ENCODE peak calls at places on chromosomes 11 and 22, in four cellular contexts. J is mesendoderm, X is H1, A is IMR-90. B is an unnamed sample.

GRCh38 chr22:37239336-37240239 is 4.5 kb downstream of the RAC2 start:
- DNase-seq in A (no peak), X (no peak), J (no peak), B (no peak)

GRCh38 chr22:29940526-29940925 is 57.6 kb downstream of the MTMR3 start:
- DNase-seq in J (no peak), X (no peak), A (no peak), B (no peak)

GRCh38 chr11:31690516-31690915 is 120.6 kb downstream of the PAX6 start:
- DNase-seq in A (no peak), J (no peak), X (no peak), B (no peak)

GRCh38 chr11:104876324-104876723 is 21.9 kb downstream of the CASP12 start:
- DNase-seq in J (no peak), X (no peak), A (no peak), B (no peak)

GRCh38 chr11:68342459-68343158 is 30.2 kb downstream of the LRP5 start:
- DNase-seq in X (peak; percentile 79), J (peak; percentile 90), A (no peak), B (peak; percentile 79)

GRCh38 chr11:48150213-48150612 is 66.4 kb upstream of the OR4B1 start:
- DNase-seq in X (no peak), J (no peak), A (peak; percentile 63), B (no peak)

GRCh38 chr22:41770715-41771452 is 29.6 kb upstream of the CCDC134 start:
- DNase-seq in A (no peak), X (no peak), J (no peak), B (no peak)

GRCh38 chr11:65379698-65380459 is 2.6 kb downstream of the SLC25A45 start:
- DNase-seq in J (no peak), A (no peak), X (no peak), B (no peak)

GRCh38 chr11:1153105-1153950 is 4.4 kb upstream of the MUC5AC start:
- DNase-seq in X (no peak), A (no peak), J (no peak), B (peak; percentile 27)

GRCh38 chr22:30485362-30485988 is 13.7 kb upstream of the SEC14L3 start:
- DNase-seq in X (peak; percentile 92), A (peak; percentile 33), J (peak; percentile 61), B (peak; percentile 82)

GRCh38 chr11:9150944-9151343 is 59.5 kb upstream of the SCUBE2 start:
- DNase-seq in X (no peak), J (no peak), A (peak; percentile 39), B (no peak)

GRCh38 chr11:110837535-110838127 is 125.4 kb upstream of the ARHGAP20 start:
- DNase-seq in A (no peak), J (no peak), X (no peak), B (no peak)

GRCh38 chr11:108530426-108530825 is 32.2 kb upstream of the POGLUT3 start:
- DNase-seq in A (no peak), X (no peak), J (no peak), B (no peak)

GRCh38 chr11:82872377-82873150 is 27.7 kb downstream of the PRCP start:
- DNase-seq in A (no peak), X (no peak), J (peak; percentile 16), B (no peak)

GRCh38 chr22:19810381-19811141 is 44.1 kb downstream of the GNB1L start:
- DNase-seq in X (no peak), A (peak; percentile 81), J (peak; percentile 21), B (peak; percentile 32)

GRCh38 chr22:27990879-27991278 is 71.8 kb upstream of the PITPNB start:
- DNase-seq in X (peak; percentile 83), A (peak; percentile 8), J (peak; percentile 92), B (peak; percentile 89)

GRCh38 chr11:120511804-120512726 is 517 bp downstream of the GRIK4 start:
- DNase-seq in A (no peak), J (no peak), X (no peak), B (no peak)

GRCh38 chr11:33737362-33737821 is 1.2 kb upstream of the CD59 start:
- DNase-seq in J (no peak), A (no peak), X (no peak), B (no peak)

GRCh38 chr11:13120691-13121090 is 111.6 kb downstream of the RASSF10 start:
- DNase-seq in X (no peak), A (peak; percentile 86), J (no peak), B (no peak)

GRCh38 chr22:31695423-31695822 is 33.4 kb upstream of the PISD start:
- DNase-seq in J (peak; percentile 27), X (no peak), A (no peak), B (no peak)

GRCh38 chr22:46582281-46582811 is 37.8 kb upstream of the GRAMD4 start:
- DNase-seq in J (no peak), A (no peak), X (no peak), B (peak; percentile 23)

GRCh38 chr11:88175004-88175706 is at the start of gene RAB38:
- DNase-seq in J (peak; percentile 74), X (peak; percentile 81), A (peak; percentile 21), B (peak; percentile 91)

GRCh38 chr22:35629406-35630234 is 12.5 kb upstream of the MB start:
- DNase-seq in A (peak; percentile 98), X (no peak), J (peak; percentile 97), B (peak; percentile 57)

GRCh38 chr11:126528075-126528474 is 172.6 kb downstream of the ST3GAL4 start:
- DNase-seq in J (no peak), X (no peak), A (no peak), B (no peak)

GRCh38 chr22:44276706-44277403 is 35.9 kb downstream of the SHISAL1 start:
- DNase-seq in X (no peak), A (no peak), J (no peak), B (no peak)
- H4K5ac ChIP-seq in X (no peak overlapping the region), A (no peak overlapping the region), J (no peak overlapping the region), B (no peak overlapping the region)

DNA sequence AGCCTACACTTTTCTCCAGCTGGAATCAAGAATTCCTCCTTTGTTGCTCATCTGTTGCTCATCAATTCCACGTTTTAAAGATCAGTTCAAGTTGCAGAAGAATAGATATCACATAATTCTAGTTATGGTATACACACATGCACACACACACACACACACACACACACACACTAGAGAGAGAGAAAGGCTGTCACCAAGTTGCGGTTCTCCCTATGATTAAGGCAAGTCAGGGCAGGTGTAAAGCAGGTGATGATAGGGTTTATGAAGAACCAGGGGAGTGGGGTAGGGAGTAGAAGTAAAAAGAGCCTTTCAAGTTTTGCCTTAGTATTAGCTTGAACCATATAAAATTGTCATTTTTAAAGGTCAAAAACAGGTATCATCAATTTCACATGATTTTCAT is 31.7 kb upstream of the TMPRSS4 start:
- DNase-seq in J (no peak), A (no peak), X (no peak), B (no peak)
- H4K5ac ChIP-seq in J (no peak overlapping the region), A (no peak overlapping the region), X (no peak overlapping the region), B (no peak overlapping the region)

DNA sequence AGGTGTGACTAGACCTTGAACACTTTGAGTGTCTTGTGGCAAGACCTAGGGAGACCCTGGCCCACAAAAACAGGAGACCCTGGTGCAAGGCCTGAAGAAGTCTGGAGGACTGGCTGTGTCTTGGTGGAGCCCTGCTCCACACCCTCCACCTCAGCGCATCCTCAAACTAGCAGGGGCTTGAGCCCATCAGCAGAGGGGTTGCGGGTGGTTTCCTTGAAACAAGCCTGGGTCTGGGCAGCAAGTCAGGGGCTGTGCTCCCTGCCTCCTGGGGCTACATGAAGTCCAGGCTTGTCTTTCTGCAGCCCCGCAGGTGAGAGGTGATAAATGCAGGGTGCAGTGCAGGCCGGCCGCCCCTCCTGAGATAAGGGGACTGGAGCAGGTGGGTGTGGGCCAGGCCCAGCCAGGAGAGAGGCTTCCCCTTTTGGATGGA is 2.9 kb downstream of the CDKN1C start:
- DNase-seq in J (no peak), X (no peak), A (no peak), B (no peak)
- H4K5ac ChIP-seq in J (no peak overlapping the region), X (no peak overlapping the region), A (no peak overlapping the region), B (no peak overlapping the region)

DNA sequence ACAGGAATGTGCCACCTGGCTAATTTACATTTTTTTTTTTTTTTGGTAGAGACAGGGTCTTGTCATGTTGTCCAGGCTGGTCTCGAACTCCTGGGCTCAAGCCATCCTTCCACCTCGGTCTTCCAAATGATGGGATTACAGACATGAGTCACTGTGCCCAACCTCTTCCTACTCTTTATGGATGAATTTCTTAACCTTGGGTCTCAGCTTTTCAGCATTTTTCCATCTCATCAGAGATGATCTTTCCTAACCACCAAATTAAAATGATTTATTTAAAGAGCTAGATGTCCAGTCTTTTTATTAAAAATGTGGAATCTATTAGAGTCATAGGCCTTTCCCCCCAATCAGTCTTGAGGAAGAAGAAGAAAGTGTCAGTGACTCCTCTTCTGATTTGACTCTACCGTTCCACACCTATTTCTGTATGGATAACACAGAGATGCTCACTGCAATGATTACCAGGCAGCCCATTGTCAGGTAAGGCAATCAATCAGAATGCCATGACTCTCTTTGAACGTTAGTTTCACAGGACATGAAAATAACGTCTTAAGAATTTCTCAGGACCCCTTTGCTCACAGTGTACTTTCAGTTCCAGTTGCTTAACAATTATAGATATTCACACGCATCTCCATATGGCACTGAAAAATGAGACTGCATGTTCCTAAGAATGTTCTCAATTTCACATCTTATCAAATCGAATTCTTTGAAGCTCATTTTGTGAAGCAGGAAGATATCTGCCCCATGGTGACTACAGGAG is 51.0 kb downstream of the MIAT start:
- DNase-seq in J (no peak), A (no peak), X (no peak), B (no peak)
- H4K5ac ChIP-seq in J (no peak overlapping the region), A (peak overlapping the region; percentile 45), X (no peak overlapping the region), B (no peak overlapping the region)

GRCh38 chr22:50014655-50015401 is 2.3 kb upstream of the IL17REL start:
- DNase-seq in J (no peak), X (peak; percentile 54), A (no peak), B (peak; percentile 28)

GRCh38 chr22:50016988-50017700 is 4.6 kb upstream of the IL17REL start:
- DNase-seq in A (no peak), J (no peak), X (no peak), B (no peak)

GRCh38 chr22:50015451-50016307 is 3.1 kb upstream of the IL17REL start:
- DNase-seq in J (no peak), A (no peak), X (peak; percentile 52), B (peak; percentile 30)

GRCh38 chr22:50017701-50018224 is 5.2 kb upstream of the IL17REL start:
- DNase-seq in A (no peak), X (no peak), J (no peak), B (no peak)

DNA sequence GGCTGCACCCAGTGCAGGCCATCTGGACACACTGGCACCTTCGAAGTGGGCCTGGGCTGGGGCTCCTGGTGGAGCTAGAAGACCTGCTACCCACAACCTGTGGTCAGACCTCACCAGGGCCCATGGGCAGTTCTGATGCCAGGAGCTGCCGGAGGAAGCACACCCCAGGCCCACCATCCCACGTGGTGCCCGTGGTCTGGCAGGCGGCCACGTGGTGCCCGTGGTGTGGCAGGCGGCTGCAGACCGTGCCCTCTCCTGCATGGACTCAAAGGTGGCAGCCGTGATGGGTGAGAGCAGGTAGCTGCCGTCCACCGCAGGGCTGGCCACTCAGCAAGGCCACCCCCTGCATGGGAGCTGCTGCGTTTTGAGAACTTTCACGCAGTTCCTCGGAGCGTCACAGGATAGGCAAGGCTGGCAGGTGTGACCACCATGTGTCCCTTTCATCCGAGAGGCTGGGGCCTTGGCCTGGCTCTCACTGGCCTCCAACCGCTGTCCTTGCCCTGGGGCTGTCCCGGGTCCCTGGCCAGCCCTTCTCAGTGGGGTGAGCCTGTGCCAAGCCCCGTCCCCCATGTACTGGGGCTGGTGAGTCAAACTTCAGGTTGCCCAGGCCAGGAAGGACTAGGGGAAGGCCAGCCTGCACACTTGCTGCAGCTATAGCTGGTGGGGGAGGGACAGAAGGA is 3.9 kb upstream of the IL17REL start:
- DNase-seq in X (no peak), A (no peak), J (no peak), B (no peak)
- H4K5ac ChIP-seq in X (no peak overlapping the region), A (no peak overlapping the region), J (no peak overlapping the region), B (no peak overlapping the region)

B was measured in H9.